ENCODE peak calls at places on chromosomes 1 and 21, in seven cellular contexts. V is head of caudate nucleus, S is pancreas, Z is DMS153, R is ovary, D is NCI-H510A, I is fibroblast of mammary gland. M is an unnamed sample.

GRCh38 chr1:235023197-235024044 is 105.2 kb downstream of the TOMM20 start:
- DNase-seq in V (no peak), R (no peak), S (no peak), Z (no peak), D (no peak), I (no peak), M (no peak)

GRCh38 chr1:234967121-234967520 is 161.5 kb downstream of the TOMM20 start:
- DNase-seq in I (no peak), R (no peak), V (no peak), D (no peak), S (no peak), Z (no peak), M (no peak)

GRCh38 chr21:46061063-46061462 is 36.8 kb upstream of the COL6A2 start:
- DNase-seq in Z (no peak), V (no peak), D (no peak), R (peak; percentile 16), I (no peak), S (no peak), M (no peak)

GRCh38 chr1:93001893-93002292 is 40.6 kb upstream of the DIPK1A start:
- DNase-seq in V (no peak), R (no peak), S (no peak), Z (no peak), D (no peak), I (no peak), M (no peak)

GRCh38 chr1:89425056-89425455 is 61.2 kb downstream of the GBP6 start:
- DNase-seq in I (no peak), V (no peak), R (no peak), S (no peak), D (peak; percentile 79), Z (peak; percentile 43), M (no peak)

GRCh38 chr1:109508001-109508872 is 1.3 kb downstream of the AMIGO1 start:
- DNase-seq in Z (no peak), D (no peak), V (no peak), R (no peak), I (no peak), S (no peak), M (no peak)

GRCh38 chr1:15139654-15140350 is 13.7 kb upstream of the TMEM51 start:
- DNase-seq in R (no peak), D (no peak), V (no peak), S (peak; percentile 78), I (no peak), Z (no peak), M (no peak)

GRCh38 chr1:227940791-227941241 is 6.9 kb downstream of the WNT9A start:
- DNase-seq in R (peak; percentile 17), D (no peak), V (no peak), Z (no peak), I (no peak), S (no peak), M (no peak)

GRCh38 chr1:206734499-206735142 is 36.0 kb upstream of the IL19 start:
- DNase-seq in S (peak; percentile 57), I (peak; percentile 51), R (peak; percentile 56), Z (peak; percentile 12), V (peak; percentile 29), D (peak; percentile 14), M (peak; percentile 49)